ENCODE peak calls at places on chromosomes 4 and X, in four cellular contexts. T is A549, J is H9, R is SK-N-SH. K is an unnamed sample.

GRCh38 chrX:67612231-67612630 is 68.4 kb downstream of the AR start:
- DNase-seq in T (no peak), R (no peak), J (no peak), K (no peak)

GRCh38 chr4:80360102-80360501 is 24.6 kb downstream of the CFAP299 start:
- DNase-seq in J (peak), T (no peak), R (no peak), K (no peak)

GRCh38 chr4:36168127-36168898 is 76.0 kb downstream of the ARAP2 start:
- DNase-seq in R (no peak), J (no peak), T (no peak), K (no peak)

GRCh38 chr4:159358226-159358625 is 255.3 kb downstream of the RAPGEF2 start:
- DNase-seq in J (no peak), T (no peak), R (no peak), K (no peak)

GRCh38 chr4:3679071-3679825 is 86.9 kb upstream of the ADRA2C start:
- DNase-seq in J (peak), T (no peak), R (no peak), K (peak)

GRCh38 chr4:32003548-32003947 is 1283.4 kb downstream of the PCDH7 start:
- DNase-seq in J (no peak), T (no peak), R (no peak), K (no peak)

GRCh38 chr4:156347412-156348075 is 393.9 kb upstream of the CTSO start:
- DNase-seq in T (no peak), J (no peak), R (no peak), K (no peak)

GRCh38 chr4:101027721-101028120 is 319.6 kb downstream of the PPP3CA start:
- DNase-seq in R (no peak), J (no peak), T (no peak), K (no peak)

GRCh38 chr4:81314196-81314896 is 99.3 kb upstream of the PRKG2 start:
- DNase-seq in T (no peak), J (no peak), R (no peak), K (peak)

GRCh38 chr4:54228563-54229501 is at the start of gene PDGFRA:
- DNase-seq in R (peak), T (no peak), J (peak), K (no peak)

GRCh38 chr4:108637856-108638255 is 12.5 kb upstream of the OSTC start:
- DNase-seq in J (no peak), R (no peak), T (no peak), K (no peak)

GRCh38 chr4:108068422-108068821 is 78.7 kb downstream of the HADH start:
- DNase-seq in R (no peak), T (no peak), J (no peak), K (no peak)

GRCh38 chr4:15677507-15677988 is 4.1 kb upstream of the FAM200B start:
- DNase-seq in T (no peak), J (no peak), R (no peak), K (no peak)

GRCh38 chr4:110900206-110900769 is 277.4 kb upstream of the PITX2 start:
- DNase-seq in T (no peak), R (no peak), J (no peak), K (no peak)

GRCh38 chr4:107069049-107069448 is 32.9 kb upstream of the DKK2 start:
- DNase-seq in T (no peak), R (no peak), J (no peak), K (no peak)

GRCh38 chrX:1178580-1179057 is 33.8 kb downstream of the CRLF2 start:
- DNase-seq in R (no peak), T (no peak), J (no peak), K (no peak)

GRCh38 chr4:26576171-26576829 is 7.6 kb upstream of the TBC1D19 start:
- DNase-seq in J (no peak), T (no peak), R (no peak), K (no peak)

GRCh38 chrX:151183912-151184565 is 7.7 kb downstream of the GPR50 start:
- DNase-seq in R (no peak), T (no peak), J (peak), K (no peak)

GRCh38 chr4:138007572-138007971 is 234.6 kb downstream of the SLC7A11 start:
- DNase-seq in T (no peak), J (no peak), R (peak), K (no peak)
- TF ChIP-seq CTCF in T (no peak), J (peak), R (peak), K (peak)

DNA sequence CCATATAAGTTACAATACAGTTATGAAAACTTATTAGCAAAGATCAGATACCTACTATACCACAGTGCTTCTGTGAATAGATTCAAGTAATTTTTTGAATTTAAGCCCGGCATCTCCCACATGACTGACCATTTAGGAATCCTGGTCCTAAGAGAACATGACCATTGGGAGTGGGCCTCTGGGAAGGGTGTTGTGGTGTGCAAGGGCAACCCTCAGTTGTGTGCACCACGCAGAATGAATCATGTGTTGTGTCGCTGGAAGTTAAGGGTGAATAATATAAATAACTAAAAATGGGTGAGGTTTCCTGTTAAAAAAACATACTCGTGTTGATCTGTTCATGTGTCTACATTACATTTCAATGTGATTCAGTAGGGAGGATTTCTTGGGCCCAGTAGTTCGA is 15.5 kb downstream of the CPE start:
- DNase-seq in R (no peak), J (no peak), T (no peak), K (no peak)
- H3K4me2 ChIP-seq in R (no peak), J (no peak), T (no peak), K (no peak)

DNA sequence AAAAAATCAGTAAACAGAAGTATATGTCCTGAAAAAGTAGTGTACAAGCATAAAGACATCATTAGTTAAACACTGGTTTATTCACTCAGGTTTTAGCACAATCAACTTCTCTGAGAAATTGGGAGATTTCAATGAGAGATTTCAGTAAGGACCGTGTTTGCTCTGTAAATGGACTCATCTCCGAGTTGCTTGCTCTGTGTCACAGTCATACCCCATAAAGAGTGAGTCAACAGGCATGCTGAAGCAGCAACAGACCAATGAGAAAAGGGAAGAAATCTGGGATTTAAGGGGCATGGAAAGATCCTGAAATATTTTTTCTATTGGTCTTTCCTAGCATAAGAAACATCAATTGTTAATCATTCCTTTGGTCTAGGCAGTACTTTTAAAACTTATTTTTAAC is 4.7 kb downstream of the GLUD2 start:
- DNase-seq in R (no peak), J (no peak), T (no peak), K (no peak)
- H3K27ac ChIP-seq in R (no peak), J (no peak), T (no peak), K (no peak)

DNA sequence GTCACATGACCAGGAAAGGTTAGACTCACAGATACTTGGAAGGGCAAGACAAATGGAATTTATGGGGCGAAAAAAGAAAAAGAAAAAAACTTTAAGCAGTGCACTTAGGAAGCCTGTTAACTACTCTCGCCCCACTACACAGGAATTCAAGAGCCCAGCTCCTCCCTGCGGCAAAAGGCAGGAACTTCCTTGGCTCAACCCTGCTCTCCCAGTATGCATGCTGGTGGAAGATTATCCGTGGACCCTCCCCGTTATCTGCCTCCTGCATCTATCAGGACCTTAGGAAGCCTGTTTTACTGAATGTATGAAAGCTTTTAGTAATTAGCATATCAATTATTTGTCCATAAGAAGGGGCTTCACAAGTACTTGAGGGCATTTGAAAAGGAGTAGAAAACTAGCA is 40.1 kb upstream of the RPA4 start:
- DNase-seq in T (no peak), J (peak), R (no peak), K (no peak)
- TF ChIP-seq CTCF in T (no peak), J (peak), R (no peak), K (no peak)

K was measured in OCI-LY7.